ENCODE peak calls at places on chromosomes 11 and 22, in ten cellular contexts. K, J, W, Q, V, X, A, D, O and F are unnamed samples.

GRCh38 chr11:57497303-57498247 is 17.9 kb downstream of the SLC43A1 start:
- DNase-seq in K (no peak), J (no peak), W (no peak), Q (no peak), V (no peak), X (no peak), A (no peak), D (no peak), O (no peak), F (no peak)

GRCh38 chr11:19419021-19419750 is 178.4 kb upstream of the E2F8 start:
- DNase-seq in K (no peak), J (no peak), W (peak; percentile 53), Q (no peak), V (no peak), X (no peak), A (peak; percentile 69), D (no peak), O (no peak), F (no peak)

GRCh38 chr11:93196816-93197382 is 892 bp downstream of the SLC36A4 start:
- DNase-seq in K (no peak), J (no peak), W (no peak), Q (no peak), V (no peak), X (peak; percentile 8), A (no peak), D (no peak), O (no peak), F (no peak)

GRCh38 chr22:22210375-22210774 is 34.2 kb upstream of the VPREB1 start:
- DNase-seq in K (no peak), J (no peak), W (peak; percentile 15), Q (peak; percentile 88), V (peak; percentile 41), X (no peak), A (peak; percentile 19), D (peak; percentile 78), O (no peak), F (no peak)

GRCh38 chr22:26414347-26414746 is 14.7 kb upstream of the ASPHD2 start:
- DNase-seq in K (no peak), J (no peak), W (no peak), Q (no peak), V (no peak), X (no peak), A (no peak), D (no peak), O (no peak), F (no peak)

GRCh38 chr22:36977947-36978660 is 41.1 kb downstream of the TST start:
- DNase-seq in K (peak; percentile 86), J (peak; percentile 93), W (peak; percentile 82), Q (peak; percentile 61), V (peak; percentile 88), X (peak; percentile 93), A (peak; percentile 84), D (peak; percentile 94), O (peak; percentile 42), F (peak; percentile 92)

GRCh38 chr11:130592056-130592455 is 143.6 kb downstream of the ADAMTS15 start:
- DNase-seq in K (peak; percentile 20), J (no peak), W (peak; percentile 32), Q (peak; percentile 68), V (no peak), X (no peak), A (no peak), D (no peak), O (no peak), F (no peak)

GRCh38 chr22:48097723-48098122 is 1335.3 kb downstream of the TBC1D22A start:
- DNase-seq in K (no peak), J (no peak), W (no peak), Q (no peak), V (peak; percentile 74), X (peak; percentile 77), A (no peak), D (no peak), O (no peak), F (no peak)

GRCh38 chr11:128318856-128319474 is 268.4 kb downstream of the ETS1 start:
- DNase-seq in K (no peak), J (no peak), W (no peak), Q (no peak), V (no peak), X (peak; percentile 14), A (no peak), D (no peak), O (no peak), F (peak; percentile 50)

GRCh38 chr22:42969348-42969975 is 45.5 kb downstream of the PACSIN2 start:
- DNase-seq in K (no peak), J (no peak), W (peak; percentile 42), Q (peak; percentile 63), V (no peak), X (no peak), A (no peak), D (no peak), O (no peak), F (no peak)
- H3K27ac ChIP-seq in K (no peak overlapping the region), J (no peak overlapping the region), W (peak overlapping the region; percentile 73), Q (peak overlapping the region; percentile 86), V (no peak overlapping the region), X (no peak overlapping the region), A (no peak overlapping the region), D (no peak overlapping the region), O (no peak overlapping the region), F (no peak overlapping the region)

GRCh38 chr22:30921108-30921507 is 47.5 kb downstream of the MORC2 start:
- DNase-seq in K (no peak), J (no peak), W (no peak), Q (peak; percentile 77), V (no peak), X (peak; percentile 41), A (no peak), D (no peak), O (no peak), F (no peak)
- H3K4me3 ChIP-seq in K (no peak overlapping the region), J (no peak overlapping the region), W (peak overlapping the region; percentile 59), Q (no peak overlapping the region), V (no peak overlapping the region), X (peak overlapping the region; percentile 68), A (no peak overlapping the region), D (peak overlapping the region; percentile 65), O (peak overlapping the region; percentile 53), F (peak overlapping the region; percentile 52)

DNA sequence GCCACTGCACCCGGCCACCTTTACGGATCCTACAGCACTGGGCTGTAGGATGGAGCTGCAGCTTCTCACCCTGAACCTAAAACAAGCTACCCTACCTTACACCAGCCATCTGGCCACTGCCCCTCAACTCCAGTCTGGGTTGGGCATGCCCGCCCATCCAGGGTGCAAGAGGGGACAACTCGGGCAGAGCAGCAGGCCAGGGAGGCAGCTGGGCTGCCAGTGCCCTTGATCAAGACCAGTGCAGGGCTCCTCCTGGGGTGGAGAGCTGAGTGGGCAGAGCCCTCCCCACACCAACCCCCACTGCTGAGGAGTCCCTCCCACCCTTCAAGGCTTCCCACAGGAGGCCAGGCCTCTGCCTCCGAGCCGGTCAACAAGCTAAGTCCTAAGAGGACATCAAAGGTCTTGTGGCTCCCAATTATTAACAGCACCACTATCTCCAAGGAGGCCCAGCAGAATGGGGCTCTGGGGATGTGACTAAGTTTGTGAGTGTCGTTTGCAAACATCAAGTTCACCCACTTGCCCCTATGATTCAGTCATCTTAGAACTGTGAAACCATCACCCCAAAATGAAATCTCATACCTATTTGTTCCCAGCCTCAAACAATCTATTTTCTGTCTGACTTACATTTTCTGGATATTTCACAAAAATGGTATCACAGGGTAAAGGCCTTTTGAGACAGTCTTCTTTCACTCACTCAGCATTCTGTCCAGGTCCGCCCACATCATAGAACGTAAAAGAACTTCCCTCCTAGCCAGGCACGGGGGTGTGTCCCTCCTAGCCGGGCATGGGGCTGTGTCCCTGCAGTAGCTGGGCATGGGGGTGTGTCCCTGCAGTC is 11.0 kb downstream of the GATD1 start:
- DNase-seq in K (no peak), J (no peak), W (no peak), Q (no peak), V (no peak), X (no peak), A (peak; percentile 51), D (no peak), O (no peak), F (no peak)
- H3K27ac ChIP-seq in K (no peak overlapping the region), J (peak overlapping the region; percentile 22), W (no peak overlapping the region), Q (no peak overlapping the region), V (no peak overlapping the region), X (no peak overlapping the region), A (no peak overlapping the region), D (no peak overlapping the region), O (no peak overlapping the region), F (no peak overlapping the region)

GRCh38 chr22:46042786-46043185 is 65.8 kb upstream of the WNT7B start:
- DNase-seq in K (no peak), J (no peak), W (no peak), Q (peak; percentile 37), V (no peak), X (no peak), A (no peak), D (no peak), O (no peak), F (no peak)
- H3K4me3 ChIP-seq in K (no peak overlapping the region), J (no peak overlapping the region), W (no peak overlapping the region), Q (no peak overlapping the region), V (no peak overlapping the region), X (no peak overlapping the region), A (no peak overlapping the region), D (peak overlapping the region; percentile 6), O (peak overlapping the region; percentile 47), F (no peak overlapping the region)

GRCh38 chr11:65560555-65561418 is 2.6 kb upstream of the LTBP3 start:
- DNase-seq in K (peak; percentile 82), J (peak; percentile 57), W (peak; percentile 44), Q (peak; percentile 61), V (no peak), X (no peak), A (peak; percentile 86), D (peak; percentile 84), O (no peak), F (peak; percentile 18)
- H3K27ac ChIP-seq in K (peak overlapping the region; percentile 71), J (no peak overlapping the region), W (peak overlapping the region; percentile 33), Q (peak overlapping the region; percentile 56), V (no peak overlapping the region), X (no peak overlapping the region), A (peak overlapping the region; percentile 94), D (peak overlapping the region; percentile 41), O (peak overlapping the region; percentile 95), F (no peak overlapping the region)

GRCh38 chr22:17878186-17878694 is 104.0 kb upstream of the BID start:
- DNase-seq in K (no peak), J (no peak), W (no peak), Q (no peak), V (no peak), X (no peak), A (no peak), D (no peak), O (no peak), F (no peak)
- H3K4me3 ChIP-seq in K (no peak overlapping the region), J (no peak overlapping the region), W (no peak overlapping the region), Q (no peak overlapping the region), V (no peak overlapping the region), X (no peak overlapping the region), A (no peak overlapping the region), D (no peak overlapping the region), O (no peak overlapping the region), F (no peak overlapping the region)

GRCh38 chr11:83292709-83293435 is 6.7 kb upstream of the CCDC90B start:
- DNase-seq in K (peak; percentile 78), J (peak; percentile 71), W (peak; percentile 76), Q (peak; percentile 50), V (peak; percentile 72), X (peak; percentile 75), A (peak; percentile 67), D (no peak), O (no peak), F (peak; percentile 16)
- H3K27ac ChIP-seq in K (no peak overlapping the region), J (no peak overlapping the region), W (no peak overlapping the region), Q (no peak overlapping the region), V (no peak overlapping the region), X (no peak overlapping the region), A (no peak overlapping the region), D (no peak overlapping the region), O (no peak overlapping the region), F (no peak overlapping the region)

GRCh38 chr11:32405592-32405991 is 29.7 kb downstream of the WT1 start:
- DNase-seq in K (no peak), J (no peak), W (no peak), Q (no peak), V (no peak), X (no peak), A (no peak), D (no peak), O (no peak), F (no peak)
- H3K4me3 ChIP-seq in K (no peak overlapping the region), J (no peak overlapping the region), W (no peak overlapping the region), Q (no peak overlapping the region), V (no peak overlapping the region), X (no peak overlapping the region), A (no peak overlapping the region), D (no peak overlapping the region), O (no peak overlapping the region), F (no peak overlapping the region)